ENCODE peak calls at places on chromosome 13, in four cellular contexts. One of them, this sample, is unnamed.

GRCh38 chr13:44576396-44577235 is 486 bp upstream of the TSC22D1 start:
- DNase-seq in K562: peak
- DNase-seq in GM12878: no peak
- DNase-seq in H1: no peak
- DNase-seq in this sample: no peak

GRCh38 chr13:45167611-45168554 is 33.0 kb downstream of the KCTD4 start:
- DNase-seq in K562: peak
- DNase-seq in GM12878: no peak
- DNase-seq in H1: no peak
- DNase-seq in this sample: no peak

GRCh38 chr13:45368571-45368970 is 27.6 kb upstream of the TPT1 start:
- DNase-seq in K562: no peak
- DNase-seq in GM12878: no peak
- DNase-seq in H1: no peak
- DNase-seq in this sample: peak

GRCh38 chr13:75181906-75182305 is 300.1 kb downstream of the TBC1D4 start:
- DNase-seq in K562: no peak
- DNase-seq in GM12878: no peak
- DNase-seq in H1: no peak
- DNase-seq in this sample: peak

GRCh38 chr13:109274188-109274821 is 512.1 kb downstream of the IRS2 start:
- DNase-seq in K562: no peak
- DNase-seq in GM12878: no peak
- DNase-seq in H1: no peak
- DNase-seq in this sample: peak

GRCh38 chr13:50310734-50311133 is 295.5 kb downstream of the KCNRG start:
- DNase-seq in K562: no peak
- DNase-seq in GM12878: no peak
- DNase-seq in H1: no peak
- DNase-seq in this sample: no peak

GRCh38 chr13:41565221-41565620 is 107.9 kb downstream of the RGCC start:
- DNase-seq in K562: no peak
- DNase-seq in GM12878: no peak
- DNase-seq in H1: no peak
- DNase-seq in this sample: peak

GRCh38 chr13:66492479-66492878 is 737.7 kb downstream of the PCDH9 start:
- DNase-seq in K562: peak
- DNase-seq in GM12878: no peak
- DNase-seq in H1: no peak
- DNase-seq in this sample: no peak

GRCh38 chr13:90197722-90198121 is 1149.8 kb upstream of the MIR17HG start:
- DNase-seq in K562: no peak
- DNase-seq in GM12878: no peak
- DNase-seq in H1: no peak
- DNase-seq in this sample: no peak

GRCh38 chr13:43895940-43896339 is 16.2 kb downstream of the LACC1 start:
- DNase-seq in K562: no peak
- DNase-seq in GM12878: no peak
- DNase-seq in H1: no peak
- DNase-seq in this sample: peak

GRCh38 chr13:112448621-112449544 is 72.7 kb downstream of the SPACA7 start:
- DNase-seq in K562: no peak
- DNase-seq in GM12878: no peak
- DNase-seq in H1: no peak
- DNase-seq in this sample: no peak

GRCh38 chr13:112447761-112448603 is 71.8 kb downstream of the SPACA7 start:
- DNase-seq in K562: no peak
- DNase-seq in GM12878: no peak
- DNase-seq in H1: no peak
- DNase-seq in this sample: no peak

GRCh38 chr13:112446347-112446861 is 70.2 kb downstream of the SPACA7 start:
- DNase-seq in K562: no peak
- DNase-seq in GM12878: no peak
- DNase-seq in H1: no peak
- DNase-seq in this sample: no peak

GRCh38 chr13:112446867-112447266 is 70.7 kb downstream of the SPACA7 start:
- DNase-seq in K562: no peak
- DNase-seq in GM12878: no peak
- DNase-seq in H1: no peak
- DNase-seq in this sample: no peak

GRCh38 chr13:112447306-112447705 is 71.2 kb downstream of the SPACA7 start:
- DNase-seq in K562: no peak
- DNase-seq in GM12878: no peak
- DNase-seq in H1: no peak
- DNase-seq in this sample: no peak
- TF ChIP-seq CHD1 in K562: no peak
- TF ChIP-seq CHD1 in GM12878: no peak
- TF ChIP-seq CHD1 in H1: no peak
- TF ChIP-seq CHD1 in this sample: no peak

DNA sequence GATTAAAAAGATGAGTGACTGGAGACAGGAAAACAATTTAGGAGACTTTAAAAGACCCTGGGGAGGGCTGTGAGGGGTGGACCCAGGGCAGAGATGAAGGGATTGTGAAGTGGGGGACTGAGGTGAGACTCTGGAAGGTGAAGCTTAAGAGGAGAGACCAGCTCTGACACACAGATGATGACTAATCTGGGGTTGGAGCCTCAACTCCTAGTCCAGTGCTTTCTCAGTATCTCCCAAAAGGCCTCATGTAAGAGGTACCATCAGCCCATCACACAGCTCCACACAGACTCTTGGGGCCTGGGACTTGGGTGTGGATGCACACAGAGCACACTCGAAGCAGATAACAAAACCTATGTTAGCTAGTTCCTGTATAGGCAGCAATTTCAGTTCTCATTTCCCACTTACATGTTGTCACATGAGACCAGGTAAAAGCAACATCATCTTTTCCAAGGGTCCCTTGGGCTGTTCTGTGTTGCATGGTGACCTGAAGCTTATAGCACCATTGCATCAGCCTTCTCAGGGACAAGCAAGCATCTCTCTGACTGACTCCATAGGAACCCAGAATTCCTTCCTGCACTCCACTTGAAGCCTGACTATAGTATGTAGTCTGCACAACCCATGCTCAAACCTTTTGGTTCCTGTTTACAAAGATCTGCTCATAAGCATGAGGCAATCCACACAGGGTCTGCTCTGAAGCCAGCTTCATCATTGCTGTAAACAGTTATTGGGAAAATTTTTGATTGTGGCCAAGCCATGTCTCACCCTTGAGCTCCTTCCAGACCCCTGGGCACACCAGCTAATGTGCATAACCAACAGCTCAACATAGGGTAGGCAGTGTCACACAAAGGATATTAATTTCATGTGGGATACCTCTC is 88.6 kb upstream of the MYCBP2 start:
- DNase-seq in K562: no peak
- DNase-seq in GM12878: peak
- DNase-seq in H1: no peak
- DNase-seq in this sample: no peak
- TF ChIP-seq CHD1 in K562: no peak
- TF ChIP-seq CHD1 in GM12878: no peak
- TF ChIP-seq CHD1 in H1: no peak
- TF ChIP-seq CHD1 in this sample: no peak

DNA sequence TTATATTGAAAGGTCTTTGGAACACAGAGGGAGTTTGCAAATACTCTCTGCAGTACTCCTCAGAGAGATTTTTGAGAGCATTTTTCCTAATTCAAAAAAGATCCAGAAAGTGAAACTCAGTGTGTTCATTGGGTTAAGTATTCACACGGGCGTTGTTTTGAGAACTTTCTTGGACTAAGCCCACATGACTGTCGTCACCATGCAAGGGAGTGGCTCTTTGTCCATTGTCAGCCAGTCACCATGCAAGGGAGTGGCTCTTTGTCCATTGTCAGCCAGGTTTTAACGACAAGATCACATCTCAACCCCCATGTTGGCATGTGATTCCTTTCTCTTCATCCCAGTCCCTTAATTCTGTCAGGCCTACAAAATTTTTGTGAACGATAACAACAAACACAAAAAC is 81.2 kb upstream of the STK24 start:
- DNase-seq in K562: peak
- DNase-seq in GM12878: no peak
- DNase-seq in H1: no peak
- DNase-seq in this sample: no peak
- TF ChIP-seq CHD1 in K562: no peak
- TF ChIP-seq CHD1 in GM12878: no peak
- TF ChIP-seq CHD1 in H1: no peak
- TF ChIP-seq CHD1 in this sample: no peak

GRCh38 chr13:106449096-106449495 is 86.4 kb downstream of the EFNB2 start:
- DNase-seq in K562: no peak
- DNase-seq in GM12878: no peak
- DNase-seq in H1: no peak
- DNase-seq in this sample: no peak

GRCh38 chr13:106450991-106451390 is 84.5 kb downstream of the EFNB2 start:
- DNase-seq in K562: no peak
- DNase-seq in GM12878: no peak
- DNase-seq in H1: no peak
- DNase-seq in this sample: no peak

GRCh38 chr13:106443625-106444024 is 91.8 kb downstream of the EFNB2 start:
- DNase-seq in K562: no peak
- DNase-seq in GM12878: no peak
- DNase-seq in H1: no peak
- DNase-seq in this sample: no peak

GRCh38 chr13:106440846-106441245 is 94.6 kb downstream of the EFNB2 start:
- DNase-seq in K562: no peak
- DNase-seq in GM12878: no peak
- DNase-seq in H1: no peak
- DNase-seq in this sample: no peak

DNA sequence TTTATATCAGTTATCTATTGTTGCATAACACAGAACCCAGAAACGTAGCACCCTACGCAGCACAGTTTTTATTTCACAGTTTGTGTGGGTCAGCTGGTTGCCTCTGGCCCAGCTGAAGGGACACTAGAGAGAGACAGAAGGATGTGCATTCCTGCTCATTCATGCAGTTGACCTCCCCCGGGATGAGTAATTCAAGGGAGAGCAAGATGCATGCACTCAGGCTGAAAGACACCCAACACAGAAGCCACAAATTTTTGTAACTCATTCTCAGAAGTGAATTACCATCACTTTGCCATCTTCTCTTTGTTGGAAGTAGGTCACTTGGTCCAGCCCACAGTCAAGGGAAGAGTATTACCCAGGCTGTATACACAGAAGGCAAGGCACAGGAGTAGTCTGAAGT is 89.5 kb downstream of the EFNB2 start:
- DNase-seq in K562: no peak
- DNase-seq in GM12878: no peak
- DNase-seq in H1: no peak
- DNase-seq in this sample: peak
- TF ChIP-seq CHD1 in K562: no peak
- TF ChIP-seq CHD1 in GM12878: no peak
- TF ChIP-seq CHD1 in H1: no peak
- TF ChIP-seq CHD1 in this sample: no peak

DNA sequence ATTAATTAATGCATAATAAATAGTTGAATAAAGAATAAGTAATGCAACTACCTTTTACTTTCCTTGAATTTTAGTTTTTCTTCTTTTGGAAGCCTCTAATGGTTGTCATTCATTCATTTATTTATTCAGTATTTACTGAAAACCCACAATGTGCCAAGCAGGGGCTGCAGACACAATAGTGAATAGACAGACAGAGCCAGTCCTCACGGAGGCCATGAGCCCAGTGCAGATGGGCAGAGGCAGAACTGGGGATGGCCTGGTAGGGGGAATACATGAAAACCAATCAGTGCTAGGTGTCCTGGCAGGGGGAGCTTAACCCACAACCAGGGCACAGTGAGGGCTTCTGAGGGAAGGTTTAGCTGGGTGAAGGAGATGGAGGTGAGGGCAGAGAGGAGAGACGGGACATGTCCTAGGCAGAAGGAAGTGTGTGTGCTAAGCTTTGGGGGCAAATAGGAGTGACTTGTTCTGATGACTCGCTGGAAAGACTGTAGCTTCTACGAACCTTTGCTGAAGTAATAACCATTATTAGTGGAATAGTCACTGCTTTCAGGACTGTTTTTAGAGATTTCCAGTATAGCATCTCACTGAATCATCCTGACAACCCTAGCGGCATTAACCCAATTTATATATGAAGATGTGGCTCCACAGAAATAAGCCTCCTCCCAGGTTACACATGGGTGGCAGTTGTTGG is 55.9 kb downstream of the ERCC5 start:
- DNase-seq in K562: no peak
- DNase-seq in GM12878: no peak
- DNase-seq in H1: no peak
- DNase-seq in this sample: peak
- TF ChIP-seq CHD1 in K562: no peak
- TF ChIP-seq CHD1 in GM12878: no peak
- TF ChIP-seq CHD1 in H1: no peak
- TF ChIP-seq CHD1 in this sample: no peak

DNA sequence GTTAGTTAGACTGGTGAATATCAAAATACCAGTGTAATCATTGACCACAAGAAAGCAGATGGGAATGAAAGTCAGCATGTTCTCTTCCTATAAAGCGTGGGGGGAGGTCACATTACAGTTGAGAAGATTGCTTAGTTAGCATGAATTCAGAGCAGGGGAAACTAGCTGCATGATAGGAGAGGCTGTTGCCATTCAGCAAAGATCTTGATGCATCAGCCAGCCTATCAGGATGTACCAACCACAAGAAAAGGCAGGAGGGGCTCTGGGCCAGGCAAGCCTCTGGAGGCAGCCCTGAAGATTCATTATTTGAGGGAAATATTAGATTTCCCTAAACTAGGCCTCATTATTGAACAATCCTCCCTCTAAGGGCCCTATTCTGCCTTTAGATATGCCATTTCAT is 5.0 kb upstream of the MTMR6 start:
- DNase-seq in K562: peak
- DNase-seq in GM12878: no peak
- DNase-seq in H1: no peak
- DNase-seq in this sample: peak
- TF ChIP-seq CHD1 in K562: no peak
- TF ChIP-seq CHD1 in GM12878: no peak
- TF ChIP-seq CHD1 in H1: no peak
- TF ChIP-seq CHD1 in this sample: no peak

DNA sequence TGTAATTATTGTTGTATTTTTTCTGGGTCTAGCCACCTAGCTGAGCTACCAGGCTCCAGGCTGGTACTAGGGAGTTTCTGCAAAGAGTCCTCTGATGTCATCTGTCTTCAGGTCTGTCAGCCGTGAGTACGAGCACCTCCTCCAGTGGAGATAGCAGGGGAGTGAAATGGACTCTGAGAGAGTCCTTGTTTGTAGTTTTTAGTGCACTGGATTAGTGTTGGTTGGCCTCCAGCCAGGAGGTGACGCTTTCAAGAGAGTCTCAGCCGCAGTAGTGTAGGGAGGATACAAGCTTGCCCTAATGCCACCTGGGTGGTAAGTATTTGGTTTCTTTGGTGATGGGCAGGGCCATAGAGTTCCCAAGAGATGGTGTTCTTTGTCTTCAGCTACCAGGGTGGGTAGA is 384.8 kb downstream of the SLC7A1 start:
- DNase-seq in K562: no peak
- DNase-seq in GM12878: no peak
- DNase-seq in H1: no peak
- DNase-seq in this sample: no peak
- TF ChIP-seq CHD1 in K562: no peak
- TF ChIP-seq CHD1 in GM12878: no peak
- TF ChIP-seq CHD1 in H1: no peak
- TF ChIP-seq CHD1 in this sample: no peak

GRCh38 chr13:80685942-80686341 is 345.0 kb upstream of the SPRY2 start:
- DNase-seq in K562: no peak
- DNase-seq in GM12878: no peak
- DNase-seq in H1: no peak
- DNase-seq in this sample: no peak
- TF ChIP-seq CHD1 in K562: no peak
- TF ChIP-seq CHD1 in GM12878: no peak
- TF ChIP-seq CHD1 in H1: no peak
- TF ChIP-seq CHD1 in this sample: no peak

GRCh38 chr13:59835569-59835968 is 328.2 kb downstream of the DIAPH3 start:
- DNase-seq in K562: no peak
- DNase-seq in GM12878: no peak
- DNase-seq in H1: no peak
- DNase-seq in this sample: no peak
- TF ChIP-seq CHD1 in K562: no peak
- TF ChIP-seq CHD1 in GM12878: no peak
- TF ChIP-seq CHD1 in H1: no peak
- TF ChIP-seq CHD1 in this sample: no peak